ENCODE peak calls at places on chromosomes 7 and 10, in six cellular contexts. Q, Y, Z, M, W and S are unnamed samples.

GRCh38 chr7:106110885-106111670 is 1.0 kb downstream of the SYPL1 start:
- DNase-seq in Q (no peak), Y (no peak), Z (no peak), M (peak), W (no peak), S (no peak)

GRCh38 chr7:55517191-55517633 is 55.1 kb downstream of the VOPP1 start:
- DNase-seq in Q (no peak), Y (no peak), Z (no peak), M (no peak), W (no peak), S (peak)

GRCh38 chr10:132984008-132984295 is 41.6 kb upstream of the CFAP46 start:
- DNase-seq in Q (no peak), Y (no peak), Z (no peak), M (no peak), W (no peak), S (no peak)

GRCh38 chr7:55550010-55550409 is 22.3 kb downstream of the VOPP1 start:
- DNase-seq in Q (no peak), Y (no peak), Z (no peak), M (no peak), W (no peak), S (no peak)

GRCh38 chr10:78028438-78029293 is 649 bp downstream of the POLR3A start:
- DNase-seq in Q (peak), Y (no peak), Z (no peak), M (peak), W (peak), S (peak)

GRCh38 chr7:140159487-140159886 is 17.3 kb downstream of the KDM7A start:
- DNase-seq in Q (no peak), Y (peak), Z (no peak), M (peak), W (no peak), S (no peak)

GRCh38 chr7:51629206-51629605 is 312.6 kb upstream of the COBL start:
- DNase-seq in Q (no peak), Y (no peak), Z (no peak), M (no peak), W (no peak), S (no peak)

GRCh38 chr10:111360260-111360925 is 283.6 kb downstream of the ADRA2A start:
- DNase-seq in Q (peak), Y (no peak), Z (no peak), M (peak), W (no peak), S (no peak)

GRCh38 chr10:114349505-114350211 is 54.6 kb downstream of the AFAP1L2 start:
- DNase-seq in Q (no peak), Y (no peak), Z (no peak), M (peak), W (no peak), S (no peak)